ENCODE peak calls at places on chromosomes 4 and X, in five cellular contexts. S, J, M, T and W are unnamed samples.

GRCh38 chr4:125303058-125303457 is 11.7 kb upstream of the FAT4 start:
- DNase-seq in S (no peak), J (no peak), M (no peak), T (no peak), W (no peak)

GRCh38 chr4:7861440-7861881 is 78.2 kb downstream of the AFAP1 start:
- DNase-seq in S (peak), J (no peak), M (no peak), T (no peak), W (no peak)

GRCh38 chr4:89682808-89683207 is 154.2 kb downstream of the SNCA start:
- DNase-seq in S (no peak), J (no peak), M (no peak), T (no peak), W (no peak)

GRCh38 chrX:14083783-14084182 is 54.1 kb upstream of the GEMIN8 start:
- DNase-seq in S (no peak), J (no peak), M (no peak), T (no peak), W (no peak)

GRCh38 chrX:94058728-94059382 is 384.8 kb downstream of the FAM133A start:
- DNase-seq in S (peak), J (no peak), M (no peak), T (peak), W (peak)

GRCh38 chrX:11724122-11725017 is 33.7 kb upstream of the MSL3 start:
- DNase-seq in S (peak), J (no peak), M (peak), T (peak), W (peak)

GRCh38 chr4:184232212-184232611 is 14.5 kb upstream of the ENPP6 start:
- DNase-seq in S (no peak), J (no peak), M (no peak), T (no peak), W (no peak)

GRCh38 chr4:48779095-48779997 is 733 bp downstream of the FRYL start:
- DNase-seq in S (peak), J (peak), M (peak), T (peak), W (peak)

GRCh38 chr4:143374771-143375170 is 38.1 kb downstream of the GAB1 start:
- DNase-seq in S (no peak), J (no peak), M (no peak), T (no peak), W (no peak)

GRCh38 chrX:133929836-133930464 is 55.4 kb downstream of the GPC3 start:
- DNase-seq in S (no peak), J (no peak), M (no peak), T (no peak), W (no peak)

GRCh38 chrX:118239471-118239870 is 106.4 kb upstream of the WDR44 start:
- DNase-seq in S (no peak), J (no peak), M (no peak), T (no peak), W (no peak)

GRCh38 chr4:89216866-89217265 is 90.7 kb downstream of the GPRIN3 start:
- DNase-seq in S (no peak), J (no peak), M (no peak), T (no peak), W (no peak)

GRCh38 chr4:10571896-10572295 is 112.7 kb downstream of the CLNK start:
- DNase-seq in S (no peak), J (no peak), M (no peak), T (no peak), W (no peak)

GRCh38 chr4:106986486-106986885 is 49.6 kb downstream of the DKK2 start:
- DNase-seq in S (no peak), J (no peak), M (no peak), T (no peak), W (no peak)

GRCh38 chr4:2817701-2818350 is 24.9 kb downstream of the SH3BP2 start:
- DNase-seq in S (no peak), J (no peak), M (no peak), T (peak), W (no peak)

GRCh38 chr4:74330295-74330750 is 22.1 kb downstream of the EPGN start:
- DNase-seq in S (no peak), J (no peak), M (no peak), T (no peak), W (no peak)

GRCh38 chr4:76208005-76208765 is 5.4 kb downstream of the SCARB2 start:
- DNase-seq in S (no peak), J (no peak), M (no peak), T (no peak), W (peak)

GRCh38 chrX:49226946-49227345 is 6.2 kb downstream of the CACNA1F start:
- DNase-seq in S (no peak), J (no peak), M (no peak), T (no peak), W (no peak)

GRCh38 chrX:94831364-94831763 is 1157.4 kb downstream of the FAM133A start:
- DNase-seq in S (no peak), J (no peak), M (no peak), T (peak), W (no peak)

GRCh38 chrX:137748827-137749226 is 182.9 kb downstream of the ZIC3 start:
- DNase-seq in S (no peak), J (no peak), M (no peak), T (no peak), W (no peak)

GRCh38 chrX:129449141-129449540 is 74.1 kb downstream of the SMARCA1 start:
- DNase-seq in S (no peak), J (no peak), M (no peak), T (no peak), W (no peak)